ENCODE peak calls at places on chromosomes 11 and 22, in five cellular contexts. One of them, this sample, is unnamed. For H3K9me3 and H3K4me1, the result is how much of the 10 kb centered on the place peaks cover.

GRCh38 chr11:110711776-110712642 is at the start of gene ARHGAP20:
- DNase-seq in body of pancreas: peak
- DNase-seq in cardiac muscle cell: peak
- DNase-seq in IMR-90: peak
- DNase-seq in lung: peak
- DNase-seq in this sample: no peak

GRCh38 chr11:82906236-82906635 is 4.7 kb downstream of the DDIAS start:
- DNase-seq in body of pancreas: no peak
- DNase-seq in cardiac muscle cell: peak
- DNase-seq in IMR-90: peak
- DNase-seq in lung: no peak
- DNase-seq in this sample: no peak

GRCh38 chr11:36619502-36619901 is 21.5 kb upstream of the RAG2 start:
- DNase-seq in body of pancreas: no peak
- DNase-seq in cardiac muscle cell: peak
- DNase-seq in IMR-90: no peak
- DNase-seq in lung: no peak
- DNase-seq in this sample: no peak

GRCh38 chr11:13311570-13311969 is 34.0 kb downstream of the BMAL1 start:
- DNase-seq in body of pancreas: no peak
- DNase-seq in cardiac muscle cell: no peak
- DNase-seq in IMR-90: no peak
- DNase-seq in lung: no peak
- DNase-seq in this sample: no peak

GRCh38 chr11:14902650-14903350 is 10.8 kb upstream of the CYP2R1 start:
- DNase-seq in body of pancreas: no peak
- DNase-seq in cardiac muscle cell: peak
- DNase-seq in IMR-90: peak
- DNase-seq in lung: no peak
- DNase-seq in this sample: no peak

GRCh38 chr11:84291996-84292395 is 1005.8 kb upstream of the CCDC90B start:
- DNase-seq in body of pancreas: no peak
- DNase-seq in cardiac muscle cell: peak
- DNase-seq in IMR-90: peak
- DNase-seq in lung: no peak
- DNase-seq in this sample: no peak

GRCh38 chr11:27296406-27296994 is 66.5 kb downstream of the CCDC34 start:
- DNase-seq in body of pancreas: peak
- DNase-seq in cardiac muscle cell: peak
- DNase-seq in IMR-90: peak
- DNase-seq in lung: no peak
- DNase-seq in this sample: no peak

GRCh38 chr22:37848587-37849088 is 581 bp upstream of the EIF3L start:
- DNase-seq in body of pancreas: no peak
- DNase-seq in cardiac muscle cell: peak
- DNase-seq in IMR-90: peak
- DNase-seq in lung: no peak
- DNase-seq in this sample: no peak

GRCh38 chr11:87097582-87097981 is 59.8 kb downstream of the TMEM135 start:
- DNase-seq in body of pancreas: peak
- DNase-seq in cardiac muscle cell: peak
- DNase-seq in IMR-90: peak
- DNase-seq in lung: no peak
- DNase-seq in this sample: no peak

GRCh38 chr11:79439893-79440450 is 858 bp downstream of the TENM4 start:
- DNase-seq in body of pancreas: no peak
- DNase-seq in cardiac muscle cell: no peak
- DNase-seq in IMR-90: no peak
- DNase-seq in lung: no peak
- DNase-seq in this sample: no peak

GRCh38 chr22:22940961-22941605 is 53.5 kb downstream of the IGLL5 start:
- DNase-seq in body of pancreas: no peak
- DNase-seq in cardiac muscle cell: no peak
- DNase-seq in IMR-90: no peak
- DNase-seq in lung: no peak
- DNase-seq in this sample: peak

GRCh38 chr11:1295591-1295990 is 13.8 kb downstream of the TOLLIP start:
- DNase-seq in body of pancreas: no peak
- DNase-seq in cardiac muscle cell: no peak
- DNase-seq in IMR-90: no peak
- DNase-seq in lung: no peak
- DNase-seq in this sample: peak

GRCh38 chr11:37948258-37948657 is 1350.2 kb upstream of the RAG2 start:
- DNase-seq in body of pancreas: no peak
- DNase-seq in cardiac muscle cell: no peak
- DNase-seq in IMR-90: no peak
- DNase-seq in lung: no peak
- DNase-seq in this sample: no peak

GRCh38 chr11:122230387-122230760 is 114.4 kb upstream of the BLID start:
- DNase-seq in body of pancreas: no peak
- DNase-seq in cardiac muscle cell: no peak
- DNase-seq in IMR-90: peak
- DNase-seq in lung: no peak
- DNase-seq in this sample: no peak

GRCh38 chr11:128745296-128746183 is 51.7 kb downstream of the FLI1 start:
- DNase-seq in body of pancreas: no peak
- DNase-seq in cardiac muscle cell: peak
- DNase-seq in IMR-90: peak
- DNase-seq in lung: no peak
- DNase-seq in this sample: no peak

GRCh38 chr11:44250421-44250820 is 59.5 kb downstream of the ALX4 start:
- DNase-seq in body of pancreas: no peak
- DNase-seq in cardiac muscle cell: no peak
- DNase-seq in IMR-90: no peak
- DNase-seq in lung: no peak
- DNase-seq in this sample: no peak

GRCh38 chr11:73383249-73384126 is 7.3 kb downstream of the RELT start:
- DNase-seq in body of pancreas: no peak
- DNase-seq in cardiac muscle cell: peak
- DNase-seq in IMR-90: no peak
- DNase-seq in lung: no peak
- DNase-seq in this sample: no peak

GRCh38 chr22:21936151-21936778 is 16.4 kb downstream of the PPM1F start:
- DNase-seq in body of pancreas: peak
- DNase-seq in cardiac muscle cell: no peak
- DNase-seq in IMR-90: peak
- DNase-seq in lung: peak
- DNase-seq in this sample: no peak

GRCh38 chr11:108818971-108819370 is 154.1 kb downstream of the DDX10 start:
- DNase-seq in body of pancreas: no peak
- DNase-seq in cardiac muscle cell: peak
- DNase-seq in IMR-90: no peak
- DNase-seq in lung: no peak
- DNase-seq in this sample: no peak

GRCh38 chr11:74935285-74935684 is 13.6 kb downstream of the XRRA1 start:
- DNase-seq in body of pancreas: no peak
- DNase-seq in cardiac muscle cell: no peak
- DNase-seq in IMR-90: no peak
- DNase-seq in lung: no peak
- DNase-seq in this sample: no peak

GRCh38 chr11:69981119-69981770 is 96.9 kb upstream of the ANO1 start:
- DNase-seq in body of pancreas: no peak
- DNase-seq in cardiac muscle cell: no peak
- DNase-seq in IMR-90: no peak
- DNase-seq in lung: no peak
- DNase-seq in this sample: no peak

GRCh38 chr11:104997288-104997687 is 25.7 kb downstream of the CASP5 start:
- DNase-seq in body of pancreas: no peak
- DNase-seq in cardiac muscle cell: peak
- DNase-seq in IMR-90: no peak
- DNase-seq in lung: no peak
- DNase-seq in this sample: no peak

GRCh38 chr11:132872223-132872622 is 660.1 kb downstream of the OPCML start:
- DNase-seq in body of pancreas: no peak
- DNase-seq in cardiac muscle cell: no peak
- DNase-seq in IMR-90: no peak
- DNase-seq in lung: no peak
- DNase-seq in this sample: no peak

GRCh38 chr11:19379465-19379864 is 138.7 kb upstream of the E2F8 start:
- DNase-seq in body of pancreas: no peak
- DNase-seq in cardiac muscle cell: peak
- DNase-seq in IMR-90: peak
- DNase-seq in lung: no peak
- DNase-seq in this sample: no peak

GRCh38 chr11:117604349-117604995 is 192.5 kb downstream of the DSCAML1 start:
- DNase-seq in body of pancreas: peak
- DNase-seq in cardiac muscle cell: no peak
- DNase-seq in IMR-90: peak
- DNase-seq in lung: no peak
- DNase-seq in this sample: no peak

GRCh38 chr11:113782134-113782533 is 2.5 kb downstream of the CLDN25 start:
- DNase-seq in body of pancreas: no peak
- DNase-seq in cardiac muscle cell: no peak
- DNase-seq in IMR-90: no peak
- DNase-seq in lung: no peak
- DNase-seq in this sample: no peak

GRCh38 chr11:125072210-125072960 is 9.3 kb downstream of the SLC37A2 start:
- DNase-seq in body of pancreas: peak
- DNase-seq in cardiac muscle cell: no peak
- DNase-seq in IMR-90: no peak
- DNase-seq in lung: no peak
- DNase-seq in this sample: no peak

GRCh38 chr11:133946541-133947297 is 10.0 kb downstream of the IGSF9B start:
- DNase-seq in body of pancreas: no peak
- DNase-seq in cardiac muscle cell: no peak
- DNase-seq in IMR-90: no peak
- DNase-seq in lung: no peak
- DNase-seq in this sample: no peak

GRCh38 chr22:24989541-24989951 is 37.0 kb downstream of the KIAA1671 start:
- DNase-seq in body of pancreas: no peak
- DNase-seq in cardiac muscle cell: peak
- DNase-seq in IMR-90: no peak
- DNase-seq in lung: no peak
- DNase-seq in this sample: no peak

GRCh38 chr11:120168960-120169681 is 31.2 kb upstream of the TRIM29 start:
- DNase-seq in body of pancreas: peak
- DNase-seq in cardiac muscle cell: peak
- DNase-seq in IMR-90: peak
- DNase-seq in lung: peak
- DNase-seq in this sample: no peak

GRCh38 chr11:47946682-47947575 is 33.4 kb upstream of the PTPRJ start:
- DNase-seq in body of pancreas: peak
- DNase-seq in cardiac muscle cell: peak
- DNase-seq in IMR-90: peak
- DNase-seq in lung: peak
- DNase-seq in this sample: peak

GRCh38 chr11:125114518-125114917 is 3.1 kb upstream of the TMEM218 start:
- DNase-seq in body of pancreas: no peak
- DNase-seq in cardiac muscle cell: no peak
- DNase-seq in IMR-90: no peak
- DNase-seq in lung: no peak
- DNase-seq in this sample: no peak

GRCh38 chr22:24433001-24433867 is 5.8 kb downstream of the ADORA2A start:
- DNase-seq in body of pancreas: no peak
- DNase-seq in cardiac muscle cell: no peak
- DNase-seq in IMR-90: no peak
- DNase-seq in lung: no peak
- DNase-seq in this sample: no peak

GRCh38 chr11:60927600-60927999 is 3.3 kb downstream of the TMEM132A start:
- DNase-seq in body of pancreas: no peak
- DNase-seq in cardiac muscle cell: no peak
- DNase-seq in IMR-90: no peak
- DNase-seq in lung: no peak
- DNase-seq in this sample: no peak

DNA sequence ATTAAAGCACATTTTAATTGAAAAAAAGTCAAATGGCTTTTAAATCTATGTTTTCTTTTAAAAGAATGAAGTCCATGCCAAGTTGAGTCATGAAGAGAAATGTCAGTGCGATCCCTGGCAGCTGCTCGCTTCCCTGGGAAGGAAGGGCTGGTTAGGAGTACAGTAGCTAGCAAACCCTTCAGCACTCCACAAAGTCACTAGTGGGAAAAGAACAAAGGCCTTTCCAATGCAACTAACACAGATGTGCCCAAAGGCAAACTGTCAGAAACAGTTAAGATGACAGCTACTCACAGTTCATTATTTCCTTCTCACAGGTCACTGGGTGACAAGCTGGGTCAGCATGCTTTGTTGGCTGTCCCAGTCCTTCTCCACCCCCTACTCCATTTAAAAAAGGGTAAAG is 308.7 kb downstream of the DCDC1 start:
- DNase-seq in body of pancreas: no peak
- DNase-seq in cardiac muscle cell: peak
- DNase-seq in IMR-90: peak
- DNase-seq in lung: no peak
- DNase-seq in this sample: no peak
- H3K9me3 ChIP-seq in body of pancreas: under half
- H3K9me3 ChIP-seq in cardiac muscle cell: under half
- H3K9me3 ChIP-seq in IMR-90: under half
- H3K9me3 ChIP-seq in lung: under half
- H3K9me3 ChIP-seq in this sample: under half

DNA sequence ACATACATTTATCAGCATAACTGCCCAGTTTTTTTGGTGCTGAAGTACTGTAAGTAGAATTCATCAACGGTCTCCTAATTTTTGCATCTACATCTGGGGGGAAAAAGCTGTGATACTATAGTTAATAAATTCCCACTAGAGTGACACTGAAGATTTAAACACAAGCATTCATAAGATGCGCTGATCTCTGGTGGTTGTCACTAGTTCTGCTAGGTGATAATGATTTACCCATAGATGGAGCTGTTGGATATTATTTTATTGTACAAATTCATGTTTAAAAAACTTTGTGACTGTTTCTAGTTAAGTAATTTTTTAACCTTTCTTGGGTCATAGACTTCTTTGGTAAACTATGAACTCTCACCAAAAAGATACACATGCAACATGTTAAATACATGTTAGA is 106.6 kb downstream of the EMSY start:
- DNase-seq in body of pancreas: no peak
- DNase-seq in cardiac muscle cell: peak
- DNase-seq in IMR-90: no peak
- DNase-seq in lung: no peak
- DNase-seq in this sample: no peak
- TF ChIP-seq CTCF in body of pancreas: peak
- TF ChIP-seq CTCF in cardiac muscle cell: no peak
- TF ChIP-seq CTCF in IMR-90: peak
- TF ChIP-seq CTCF in lung: no peak
- TF ChIP-seq CTCF in this sample: peak

GRCh38 chr22:29703595-29704195 is 16.1 kb upstream of the CABP7 start:
- DNase-seq in body of pancreas: no peak
- DNase-seq in cardiac muscle cell: no peak
- DNase-seq in IMR-90: no peak
- DNase-seq in lung: no peak
- DNase-seq in this sample: no peak
- H3K4me1 ChIP-seq in body of pancreas: under half
- H3K4me1 ChIP-seq in cardiac muscle cell: under half
- H3K4me1 ChIP-seq in IMR-90: under half
- H3K4me1 ChIP-seq in lung: under half
- H3K4me1 ChIP-seq in this sample: under half

DNA sequence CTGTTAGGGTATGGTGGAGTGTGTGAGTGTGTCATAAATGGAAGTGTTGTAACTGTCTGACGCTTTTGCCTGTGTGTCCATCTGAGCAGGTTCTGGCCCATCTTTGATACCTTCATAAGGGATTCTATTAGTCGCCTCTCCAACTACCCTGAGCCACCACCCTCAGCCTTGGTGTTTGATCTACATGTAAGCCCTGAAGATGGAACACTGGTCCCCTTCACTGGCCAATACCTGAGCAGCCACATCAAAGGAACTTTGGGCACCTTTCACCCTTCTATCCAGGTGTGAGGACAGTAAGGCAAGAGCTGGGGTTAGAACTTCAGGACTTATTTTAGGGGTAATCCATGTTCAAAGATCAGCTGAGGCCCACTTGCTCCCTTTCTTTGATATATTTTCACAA is 51.0 kb downstream of the DNHD1 start:
- DNase-seq in body of pancreas: no peak
- DNase-seq in cardiac muscle cell: no peak
- DNase-seq in IMR-90: no peak
- DNase-seq in lung: no peak
- DNase-seq in this sample: no peak
- H3K9me3 ChIP-seq in body of pancreas: under half
- H3K9me3 ChIP-seq in cardiac muscle cell: under half
- H3K9me3 ChIP-seq in IMR-90: under half
- H3K9me3 ChIP-seq in lung: under half
- H3K9me3 ChIP-seq in this sample: under half

This sample was measured in RWPE2.